ENCODE peak calls at places on chromosome 3, in five cellular contexts. One of them, this sample, is unnamed.

GRCh38 chr3:38349684-38350359 is 3.2 kb downstream of the XYLB start:
- DNase-seq in A549: no peak
- DNase-seq in OCI-LY7: no peak
- DNase-seq in neuronal stem cell: no peak
- DNase-seq in left lung: no peak
- DNase-seq in this sample: no peak

GRCh38 chr3:194134231-194134756 is 1.7 kb upstream of the HES1 start:
- DNase-seq in A549: no peak
- DNase-seq in OCI-LY7: peak
- DNase-seq in left lung: peak
- DNase-seq in neuronal stem cell: peak
- DNase-seq in this sample: peak

GRCh38 chr3:120425196-120425595 is 25.6 kb downstream of the FSTL1 start:
- DNase-seq in left lung: no peak
- DNase-seq in A549: no peak
- DNase-seq in OCI-LY7: no peak
- DNase-seq in neuronal stem cell: no peak
- DNase-seq in this sample: no peak

GRCh38 chr3:112653881-112654300 is 12.9 kb upstream of the CCDC80 start:
- DNase-seq in neuronal stem cell: no peak
- DNase-seq in left lung: no peak
- DNase-seq in OCI-LY7: no peak
- DNase-seq in A549: peak
- DNase-seq in this sample: no peak

GRCh38 chr3:157122116-157122515 is 37.8 kb downstream of the CCNL1 start:
- DNase-seq in A549: peak
- DNase-seq in left lung: no peak
- DNase-seq in OCI-LY7: no peak
- DNase-seq in neuronal stem cell: no peak
- DNase-seq in this sample: no peak

GRCh38 chr3:187165144-187165543 is 25.8 kb upstream of the RPL39L start:
- DNase-seq in A549: peak
- DNase-seq in neuronal stem cell: peak
- DNase-seq in OCI-LY7: peak
- DNase-seq in left lung: no peak
- DNase-seq in this sample: peak

GRCh38 chr3:151483961-151484360 is 23.1 kb upstream of the IGSF10 start:
- DNase-seq in neuronal stem cell: no peak
- DNase-seq in A549: no peak
- DNase-seq in OCI-LY7: no peak
- DNase-seq in left lung: peak
- DNase-seq in this sample: no peak

GRCh38 chr3:168895419-168895818 is 768.1 kb downstream of the MECOM start:
- DNase-seq in left lung: no peak
- DNase-seq in OCI-LY7: no peak
- DNase-seq in neuronal stem cell: no peak
- DNase-seq in A549: no peak
- DNase-seq in this sample: no peak

GRCh38 chr3:43105224-43105596 is 669 bp downstream of the POMGNT2 start:
- DNase-seq in neuronal stem cell: no peak
- DNase-seq in OCI-LY7: no peak
- DNase-seq in A549: no peak
- DNase-seq in left lung: no peak
- DNase-seq in this sample: no peak

GRCh38 chr3:154181127-154181691 is 60.0 kb downstream of the ARHGEF26 start:
- DNase-seq in neuronal stem cell: no peak
- DNase-seq in OCI-LY7: no peak
- DNase-seq in left lung: no peak
- DNase-seq in A549: no peak
- DNase-seq in this sample: peak

GRCh38 chr3:33768578-33768977 is 29.9 kb upstream of the PDCD6IP start:
- DNase-seq in left lung: no peak
- DNase-seq in OCI-LY7: no peak
- DNase-seq in neuronal stem cell: no peak
- DNase-seq in A549: no peak
- DNase-seq in this sample: no peak

GRCh38 chr3:65285956-65286355 is 598.2 kb upstream of the ADAMTS9 start:
- DNase-seq in A549: no peak
- DNase-seq in left lung: no peak
- DNase-seq in OCI-LY7: no peak
- DNase-seq in neuronal stem cell: no peak
- DNase-seq in this sample: no peak

GRCh38 chr3:124202754-124203153 is 210.8 kb upstream of the ROPN1 start:
- DNase-seq in OCI-LY7: no peak
- DNase-seq in left lung: no peak
- DNase-seq in neuronal stem cell: no peak
- DNase-seq in A549: no peak
- DNase-seq in this sample: peak

GRCh38 chr3:186930143-186930638 is at the start of gene ST6GAL1:
- DNase-seq in A549: peak
- DNase-seq in OCI-LY7: peak
- DNase-seq in neuronal stem cell: peak
- DNase-seq in left lung: peak
- DNase-seq in this sample: peak

GRCh38 chr3:173583496-173583895 is 186.0 kb downstream of the NLGN1 start:
- DNase-seq in neuronal stem cell: peak
- DNase-seq in left lung: no peak
- DNase-seq in A549: no peak
- DNase-seq in OCI-LY7: no peak
- DNase-seq in this sample: no peak

GRCh38 chr3:163368168-163368567 is 1710.1 kb downstream of the SI start:
- DNase-seq in OCI-LY7: no peak
- DNase-seq in left lung: no peak
- DNase-seq in A549: no peak
- DNase-seq in neuronal stem cell: no peak
- DNase-seq in this sample: no peak

GRCh38 chr3:107598926-107599754 is 76.4 kb downstream of the BBX start:
- DNase-seq in A549: peak
- DNase-seq in OCI-LY7: peak
- DNase-seq in neuronal stem cell: no peak
- DNase-seq in left lung: peak
- DNase-seq in this sample: peak

GRCh38 chr3:90261481-90262433 is 1154.3 kb downstream of the EPHA3 start:
- DNase-seq in OCI-LY7: no peak
- DNase-seq in left lung: no peak
- DNase-seq in A549: no peak
- DNase-seq in neuronal stem cell: no peak
- DNase-seq in this sample: no peak

GRCh38 chr3:188432826-188433525 is 279.0 kb downstream of the LPP start:
- DNase-seq in A549: no peak
- DNase-seq in left lung: no peak
- DNase-seq in OCI-LY7: no peak
- DNase-seq in neuronal stem cell: no peak
- DNase-seq in this sample: peak

GRCh38 chr3:11305509-11305908 is 33.3 kb downstream of the ATG7 start:
- DNase-seq in neuronal stem cell: no peak
- DNase-seq in OCI-LY7: no peak
- DNase-seq in left lung: no peak
- DNase-seq in A549: no peak
- DNase-seq in this sample: no peak

GRCh38 chr3:45841701-45842491 is at the start of gene LZTFL1:
- DNase-seq in neuronal stem cell: peak
- DNase-seq in A549: peak
- DNase-seq in left lung: peak
- DNase-seq in OCI-LY7: peak
- DNase-seq in this sample: peak
- H3K27ac ChIP-seq in neuronal stem cell: no peak
- H3K27ac ChIP-seq in A549: peak
- H3K27ac ChIP-seq in left lung: peak
- H3K27ac ChIP-seq in OCI-LY7: no peak
- H3K27ac ChIP-seq in this sample: peak

GRCh38 chr3:170046269-170047132 is 8.7 kb downstream of the GPR160 start:
- DNase-seq in OCI-LY7: no peak
- DNase-seq in neuronal stem cell: no peak
- DNase-seq in left lung: no peak
- DNase-seq in A549: no peak
- DNase-seq in this sample: no peak
- H3K4me3 ChIP-seq in OCI-LY7: peak
- H3K4me3 ChIP-seq in neuronal stem cell: no peak
- H3K4me3 ChIP-seq in left lung: no peak
- H3K4me3 ChIP-seq in A549: no peak
- H3K4me3 ChIP-seq in this sample: no peak

GRCh38 chr3:132418916-132419315 is 1.6 kb downstream of the DNAJC13 start:
- DNase-seq in neuronal stem cell: no peak
- DNase-seq in A549: no peak
- DNase-seq in left lung: no peak
- DNase-seq in OCI-LY7: no peak
- DNase-seq in this sample: no peak
- H3K27ac ChIP-seq in neuronal stem cell: no peak
- H3K27ac ChIP-seq in A549: peak
- H3K27ac ChIP-seq in left lung: peak
- H3K27ac ChIP-seq in OCI-LY7: peak
- H3K27ac ChIP-seq in this sample: peak

GRCh38 chr3:113736548-113737089 is 9.4 kb downstream of the NAA50 start:
- DNase-seq in A549: peak
- DNase-seq in OCI-LY7: peak
- DNase-seq in neuronal stem cell: peak
- DNase-seq in left lung: no peak
- DNase-seq in this sample: peak
- H3K4me3 ChIP-seq in A549: no peak
- H3K4me3 ChIP-seq in OCI-LY7: no peak
- H3K4me3 ChIP-seq in neuronal stem cell: no peak
- H3K4me3 ChIP-seq in left lung: no peak
- H3K4me3 ChIP-seq in this sample: no peak

DNA sequence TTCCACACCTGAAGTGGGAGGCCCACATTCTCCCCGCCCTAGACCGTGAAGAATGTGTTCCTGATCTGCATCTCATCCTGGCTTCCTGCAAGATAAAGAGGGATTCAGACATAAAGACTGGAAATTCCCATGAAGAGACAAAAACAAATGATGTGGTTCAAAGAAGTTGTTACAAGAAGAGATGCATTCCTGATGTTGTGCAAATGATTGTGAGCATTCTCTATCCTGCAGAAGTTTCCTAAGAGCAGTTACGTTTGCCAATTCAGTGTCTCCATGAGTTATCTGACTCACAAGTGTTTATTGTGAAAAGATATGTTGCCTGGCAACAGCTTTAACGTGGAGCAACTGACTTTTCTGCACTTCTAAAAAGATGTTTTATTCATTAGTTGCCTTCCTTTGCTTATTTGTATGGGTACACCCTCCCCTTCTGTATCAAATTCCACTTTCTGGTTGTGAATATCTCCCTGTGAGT is 107.8 kb downstream of the ZIC4 start:
- DNase-seq in A549: peak
- DNase-seq in left lung: no peak
- DNase-seq in neuronal stem cell: peak
- DNase-seq in OCI-LY7: no peak
- DNase-seq in this sample: peak
- H3K27ac ChIP-seq in A549: no peak
- H3K27ac ChIP-seq in left lung: no peak
- H3K27ac ChIP-seq in neuronal stem cell: no peak
- H3K27ac ChIP-seq in OCI-LY7: no peak
- H3K27ac ChIP-seq in this sample: no peak

GRCh38 chr3:17494117-17494809 is 248.2 kb downstream of the TBC1D5 start:
- DNase-seq in left lung: no peak
- DNase-seq in OCI-LY7: no peak
- DNase-seq in neuronal stem cell: no peak
- DNase-seq in A549: no peak
- DNase-seq in this sample: peak
- H3K4me3 ChIP-seq in left lung: no peak
- H3K4me3 ChIP-seq in OCI-LY7: no peak
- H3K4me3 ChIP-seq in neuronal stem cell: no peak
- H3K4me3 ChIP-seq in A549: no peak
- H3K4me3 ChIP-seq in this sample: no peak

GRCh38 chr3:172092658-172093057 is 53.3 kb downstream of the FNDC3B start:
- DNase-seq in neuronal stem cell: no peak
- DNase-seq in A549: no peak
- DNase-seq in left lung: no peak
- DNase-seq in OCI-LY7: no peak
- DNase-seq in this sample: no peak

GRCh38 chr3:172098698-172099494 is 59.5 kb downstream of the FNDC3B start:
- DNase-seq in left lung: no peak
- DNase-seq in neuronal stem cell: no peak
- DNase-seq in OCI-LY7: no peak
- DNase-seq in A549: no peak
- DNase-seq in this sample: peak

GRCh38 chr3:172096881-172097420 is 57.6 kb downstream of the FNDC3B start:
- DNase-seq in A549: peak
- DNase-seq in OCI-LY7: no peak
- DNase-seq in neuronal stem cell: no peak
- DNase-seq in left lung: no peak
- DNase-seq in this sample: peak

GRCh38 chr3:172097585-172097984 is 58.2 kb downstream of the FNDC3B start:
- DNase-seq in A549: no peak
- DNase-seq in OCI-LY7: no peak
- DNase-seq in neuronal stem cell: no peak
- DNase-seq in left lung: no peak
- DNase-seq in this sample: no peak

DNA sequence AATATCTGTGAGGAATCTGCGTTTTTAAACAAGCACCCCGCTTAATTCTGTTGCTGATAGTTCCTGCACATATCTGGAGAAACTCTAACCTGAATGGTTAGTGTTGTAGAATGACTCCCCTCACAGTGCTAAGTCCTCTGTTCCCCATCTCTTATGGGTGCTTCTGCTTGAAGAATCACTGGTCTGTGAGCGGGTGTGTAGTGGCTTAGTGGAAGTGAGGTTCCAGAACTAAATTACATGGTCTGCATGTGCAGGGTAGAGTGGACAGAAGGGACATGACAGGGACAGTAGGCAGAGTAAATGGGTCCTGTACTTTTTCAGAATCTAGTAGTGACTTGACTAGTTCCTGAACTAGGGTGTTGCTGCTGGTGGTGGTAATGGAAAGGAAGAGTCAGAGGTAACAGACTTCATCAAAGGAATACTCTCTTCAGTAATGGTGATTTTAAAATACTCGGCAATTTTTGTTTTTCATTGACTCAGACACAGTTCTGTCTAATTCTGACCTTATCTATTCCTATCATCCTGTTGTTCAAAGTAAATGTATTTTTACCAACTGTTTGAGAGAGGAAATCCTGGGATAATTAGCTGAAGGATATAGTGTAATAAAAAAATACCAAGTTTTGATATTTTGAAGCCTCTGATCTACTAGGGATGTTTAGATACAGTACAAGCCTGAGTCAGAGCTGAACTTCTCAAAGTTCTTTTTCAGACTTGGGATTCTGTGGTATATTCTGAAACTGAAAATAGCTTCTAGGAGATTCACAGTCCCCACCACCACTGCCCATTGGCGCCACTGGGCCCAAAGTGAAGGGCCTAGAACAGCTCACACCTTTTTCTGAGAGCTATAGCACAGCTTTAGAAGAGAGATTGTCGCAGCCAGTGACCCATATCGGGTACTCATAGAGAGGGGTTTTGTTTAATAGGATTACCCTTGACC is 55.5 kb downstream of the FNDC3B start:
- DNase-seq in OCI-LY7: no peak
- DNase-seq in A549: no peak
- DNase-seq in left lung: no peak
- DNase-seq in neuronal stem cell: no peak
- DNase-seq in this sample: peak
- H3K27ac ChIP-seq in OCI-LY7: no peak
- H3K27ac ChIP-seq in A549: peak
- H3K27ac ChIP-seq in left lung: peak
- H3K27ac ChIP-seq in neuronal stem cell: no peak
- H3K27ac ChIP-seq in this sample: peak

This sample was measured in cardiac muscle cell.